ENCODE peak calls at places on chromosomes 6 and 20, in nine cellular contexts. V is body of pancreas, H is mesendoderm, D is gastrocnemius medialis, L is upper lobe of right lung, R is IMR-90, A is heart left ventricle, I is cardiac muscle cell, J is colonic mucosa. X is an unnamed sample. For H3K4me1, the result is how much of the 10 kb centered on the place peaks cover.

GRCh38 chr6:81895511-81896185 is 143.2 kb upstream of the TENT5A start:
- DNase-seq in V (no peak), H (peak), D (no peak), L (no peak), R (peak), A (no peak), I (no peak), J (no peak), X (no peak)

GRCh38 chr6:131419698-131420097 is 153.3 kb upstream of the ARG1 start:
- DNase-seq in V (no peak), H (no peak), D (no peak), L (no peak), R (no peak), A (no peak), I (no peak), J (no peak), X (no peak)

GRCh38 chr20:33305591-33306057 is 22.6 kb downstream of the BPIFB1 start:
- DNase-seq in V (no peak), H (no peak), D (no peak), L (no peak), R (no peak), A (no peak), I (no peak), J (no peak), X (no peak)

GRCh38 chr6:114783783-114784182 is 441.0 kb upstream of the HS3ST5 start:
- DNase-seq in V (no peak), H (no peak), D (no peak), L (no peak), R (no peak), A (no peak), I (no peak), J (no peak), X (no peak)

GRCh38 chr6:125107048-125107447 is 46.5 kb upstream of the TPD52L1 start:
- DNase-seq in V (no peak), H (no peak), D (no peak), L (no peak), R (no peak), A (no peak), I (no peak), J (no peak), X (no peak)

GRCh38 chr6:148451690-148452089 is 109.1 kb downstream of the SASH1 start:
- DNase-seq in V (no peak), H (no peak), D (no peak), L (no peak), R (no peak), A (no peak), I (no peak), J (no peak), X (no peak)

GRCh38 chr20:53581444-53582311 is 12.0 kb downstream of the ZNF217 start:
- DNase-seq in V (no peak), H (no peak), D (no peak), L (peak), R (no peak), A (no peak), I (no peak), J (no peak), X (no peak)

GRCh38 chr20:57465486-57465885 is 59.5 kb downstream of the CTCFL start:
- DNase-seq in V (no peak), H (no peak), D (no peak), L (no peak), R (no peak), A (no peak), I (no peak), J (no peak), X (peak)

GRCh38 chr6:24918641-24919403 is 16.9 kb downstream of the RIPOR2 start:
- DNase-seq in V (no peak), H (peak), D (peak), L (no peak), R (no peak), A (peak), I (no peak), J (no peak), X (no peak)

GRCh38 chr6:13412639-13413465 is 74.5 kb downstream of the GFOD1 start:
- DNase-seq in V (no peak), H (no peak), D (no peak), L (no peak), R (no peak), A (no peak), I (no peak), J (no peak), X (no peak)

GRCh38 chr20:4929686-4930397 is 71.5 kb downstream of the SLC23A2 start:
- DNase-seq in V (no peak), H (no peak), D (no peak), L (no peak), R (peak), A (no peak), I (no peak), J (no peak), X (no peak)

GRCh38 chr6:110233769-110234374 is 53.6 kb downstream of the CDC40 start:
- DNase-seq in V (no peak), H (no peak), D (no peak), L (no peak), R (peak), A (no peak), I (peak), J (no peak), X (no peak)

GRCh38 chr6:39370021-39370420 is 47.5 kb upstream of the KCNK16 start:
- DNase-seq in V (peak), H (no peak), D (no peak), L (no peak), R (no peak), A (no peak), I (no peak), J (no peak), X (no peak)

GRCh38 chr6:140107216-140107615 is 732.8 kb upstream of the CITED2 start:
- DNase-seq in V (no peak), H (no peak), D (no peak), L (no peak), R (no peak), A (no peak), I (no peak), J (no peak), X (no peak)

GRCh38 chr6:31958412-31958740 is 395 bp downstream of the NELFE start:
- DNase-seq in V (no peak), H (no peak), D (no peak), L (no peak), R (no peak), A (no peak), I (no peak), J (no peak), X (peak)

GRCh38 chr20:46196990-46197389 is 78.9 kb downstream of the CD40 start:
- DNase-seq in V (no peak), H (no peak), D (no peak), L (no peak), R (no peak), A (no peak), I (no peak), J (no peak), X (no peak)

GRCh38 chr6:50091641-50092040 is 41.9 kb upstream of the DEFB112 start:
- DNase-seq in V (no peak), H (no peak), D (no peak), L (no peak), R (peak), A (no peak), I (no peak), J (no peak), X (no peak)

GRCh38 chr20:11912013-11912663 is 5.6 kb upstream of the BTBD3 start:
- DNase-seq in V (peak), H (peak), D (no peak), L (no peak), R (no peak), A (no peak), I (peak), J (no peak), X (no peak)

GRCh38 chr6:44039839-44040350 is 87.4 kb downstream of the MRPL14 start:
- DNase-seq in V (no peak), H (no peak), D (no peak), L (peak), R (no peak), A (no peak), I (no peak), J (no peak), X (peak)

GRCh38 chr6:46867411-46867810 is 54.3 kb downstream of the ADGRF5 start:
- DNase-seq in V (no peak), H (no peak), D (no peak), L (no peak), R (no peak), A (no peak), I (no peak), J (no peak), X (no peak)

GRCh38 chr6:43874814-43875590 is 105.0 kb downstream of the VEGFA start:
- DNase-seq in V (no peak), H (no peak), D (no peak), L (no peak), R (no peak), A (no peak), I (no peak), J (no peak), X (no peak)

GRCh38 chr6:17768881-17769280 is 62.2 kb upstream of the NUP153 start:
- DNase-seq in V (no peak), H (no peak), D (no peak), L (no peak), R (no peak), A (no peak), I (no peak), J (no peak), X (no peak)

GRCh38 chr20:35297153-35297552 is 4.9 kb upstream of the FAM83C start:
- DNase-seq in V (no peak), H (peak), D (no peak), L (no peak), R (no peak), A (no peak), I (no peak), J (no peak), X (no peak)

GRCh38 chr6:27825025-27825823 is 87.0 kb downstream of the OR2B2 start:
- DNase-seq in V (no peak), H (peak), D (no peak), L (no peak), R (no peak), A (no peak), I (no peak), J (no peak), X (no peak)

GRCh38 chr6:118660218-118660569 is 8.8 kb upstream of the CEP85L start:
- DNase-seq in V (no peak), H (no peak), D (peak), L (no peak), R (no peak), A (no peak), I (peak), J (no peak), X (no peak)

GRCh38 chr6:31358302-31358701 is 1.3 kb upstream of the HLA-B start:
- DNase-seq in V (no peak), H (no peak), D (no peak), L (no peak), R (no peak), A (no peak), I (no peak), J (no peak), X (no peak)

GRCh38 chr6:28225056-28225834 is at the start of gene ZSCAN9:
- DNase-seq in V (peak), H (peak), D (peak), L (peak), R (peak), A (peak), I (peak), J (peak), X (peak)

GRCh38 chr6:11229267-11230043 is 3.0 kb downstream of the NEDD9 start:
- DNase-seq in V (no peak), H (peak), D (no peak), L (no peak), R (no peak), A (no peak), I (peak), J (no peak), X (peak)

GRCh38 chr6:165184192-165184979 is 125.0 kb downstream of the C6orf118 start:
- DNase-seq in V (no peak), H (no peak), D (no peak), L (no peak), R (no peak), A (peak), I (no peak), J (no peak), X (no peak)

GRCh38 chr20:47863531-47863930 is 78.2 kb upstream of the SULF2 start:
- DNase-seq in V (no peak), H (no peak), D (no peak), L (no peak), R (no peak), A (no peak), I (no peak), J (no peak), X (no peak)

GRCh38 chr20:35368616-35369423 is 43.0 kb downstream of the UQCC1 start:
- DNase-seq in V (no peak), H (peak), D (peak), L (no peak), R (no peak), A (peak), I (peak), J (no peak), X (no peak)

GRCh38 chr20:36339646-36340592 is 33.8 kb downstream of the DLGAP4 start:
- DNase-seq in V (no peak), H (no peak), D (no peak), L (no peak), R (no peak), A (no peak), I (no peak), J (no peak), X (peak)

GRCh38 chr20:3924304-3925112 is 35.3 kb downstream of the PANK2 start:
- DNase-seq in V (peak), H (no peak), D (no peak), L (peak), R (no peak), A (peak), I (no peak), J (no peak), X (peak)

GRCh38 chr20:3922223-3922982 is 33.2 kb downstream of the PANK2 start:
- DNase-seq in V (no peak), H (no peak), D (no peak), L (no peak), R (no peak), A (no peak), I (no peak), J (no peak), X (peak)

GRCh38 chr20:3922983-3923339 is 33.8 kb downstream of the PANK2 start:
- DNase-seq in V (no peak), H (no peak), D (no peak), L (no peak), R (no peak), A (no peak), I (no peak), J (no peak), X (no peak)

GRCh38 chr20:3925113-3925695 is 36.0 kb downstream of the PANK2 start:
- DNase-seq in V (no peak), H (no peak), D (no peak), L (no peak), R (no peak), A (no peak), I (no peak), J (no peak), X (peak)

DNA sequence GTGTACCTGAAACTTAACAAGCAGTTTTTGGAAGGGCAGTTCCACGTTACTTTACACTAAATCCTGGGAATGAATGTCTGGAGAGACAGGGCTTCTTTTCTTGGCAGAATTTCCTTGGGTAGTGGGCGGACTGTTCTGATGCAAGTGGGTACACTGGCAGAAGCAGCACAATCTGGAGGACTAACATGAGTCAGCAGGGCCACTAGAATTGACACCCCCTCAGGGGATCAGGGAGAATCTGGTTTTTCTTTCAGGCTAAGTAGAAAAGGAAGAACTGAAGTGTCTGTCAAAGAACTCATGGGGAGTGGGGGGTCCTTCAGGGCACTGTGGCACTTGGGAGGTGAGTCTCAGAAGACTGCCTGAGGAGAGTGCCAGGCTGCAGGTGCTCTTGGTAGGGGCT is 34.6 kb downstream of the PANK2 start:
- DNase-seq in V (no peak), H (no peak), D (no peak), L (no peak), R (peak), A (no peak), I (no peak), J (no peak), X (no peak)
- H3K4me1 ChIP-seq in V (under half), H (under half), D (under half), L (under half), R (under half), A (under half), I (under half), J (under half), X (under half)

DNA sequence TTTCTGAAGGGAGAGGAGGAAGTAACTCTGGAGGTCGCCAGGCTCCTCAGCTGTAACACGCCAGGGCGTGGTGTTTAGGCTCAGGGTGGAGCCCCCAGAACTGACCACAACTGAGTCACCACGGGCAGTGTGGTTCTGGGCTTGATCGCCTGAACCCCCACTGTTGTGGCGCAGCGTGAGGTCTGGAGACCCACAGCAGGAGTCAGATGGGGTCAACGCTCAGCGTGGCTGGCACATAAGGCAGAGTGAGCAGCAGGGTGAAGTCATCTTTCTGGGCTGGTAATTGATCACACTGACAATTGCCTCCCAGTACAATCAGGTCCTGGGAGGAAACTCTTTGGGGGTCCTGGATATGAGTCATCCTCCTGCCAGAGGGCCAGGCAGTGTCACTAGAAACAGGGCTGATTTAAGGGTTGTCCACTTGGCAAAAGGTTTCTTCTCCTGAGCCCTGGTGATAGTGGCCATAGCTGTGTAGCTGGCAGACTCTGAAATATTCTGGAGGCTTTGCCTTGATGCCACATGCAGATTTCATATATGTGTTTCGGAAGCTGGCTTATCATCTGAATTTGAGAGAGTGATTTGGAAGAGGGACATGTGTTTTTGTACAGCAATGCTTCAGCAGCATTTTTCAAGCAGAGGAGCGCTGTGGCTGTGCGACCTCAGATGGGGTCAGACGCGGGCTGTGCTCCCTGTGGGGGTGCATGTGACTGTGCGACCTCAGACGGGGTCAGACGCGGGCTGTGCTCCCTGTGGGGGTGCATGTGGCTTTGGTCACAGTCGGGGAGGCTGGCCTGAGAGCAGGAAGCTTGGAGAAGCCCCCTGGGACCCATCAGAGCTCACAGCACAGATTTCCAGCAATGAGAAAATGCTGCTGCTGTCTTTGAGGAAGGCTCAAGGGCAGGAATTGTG is 50.0 kb downstream of the SYNJ2 start:
- DNase-seq in V (peak), H (peak), D (no peak), L (peak), R (peak), A (peak), I (no peak), J (no peak), X (peak)
- H3K4me3 ChIP-seq in V (no peak), H (no peak), D (no peak), L (no peak), R (no peak), A (no peak), I (no peak), J (no peak), X (no peak)

DNA sequence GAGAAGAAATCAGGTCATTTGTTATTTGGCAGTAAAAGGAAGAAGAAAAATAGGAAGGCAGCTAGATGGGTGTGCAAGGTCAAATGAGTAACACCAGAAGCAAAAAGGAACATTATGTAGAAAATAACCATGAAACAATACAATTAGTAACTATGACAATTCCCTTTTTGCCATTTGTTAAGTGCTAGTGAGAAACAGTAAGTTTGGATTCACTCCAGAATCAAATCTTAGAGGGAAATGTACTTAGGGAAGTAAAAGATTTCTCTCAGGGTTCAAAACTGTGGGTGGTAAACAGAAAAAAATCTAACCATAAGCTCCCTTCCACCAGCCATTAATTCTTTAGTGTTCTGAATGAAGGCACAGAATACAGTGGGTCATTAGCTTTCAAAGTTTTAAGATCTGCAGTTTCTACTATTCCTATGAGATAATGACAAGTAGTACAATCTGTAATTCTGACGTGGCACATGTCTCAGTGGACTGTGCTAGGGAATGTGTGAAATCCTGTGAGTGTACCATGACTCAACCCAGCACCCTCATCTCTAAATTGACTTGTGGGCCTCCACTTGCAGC is 17.1 kb downstream of the REPS1 start:
- DNase-seq in V (peak), H (no peak), D (no peak), L (no peak), R (peak), A (peak), I (no peak), J (no peak), X (no peak)
- H3K4me1 ChIP-seq in V (half or more), H (under half), D (under half), L (under half), R (under half), A (half or more), I (under half), J (under half), X (under half)

GRCh38 chr6:33201935-33202334 is 1.3 kb downstream of the SLC39A7 start:
- DNase-seq in V (no peak), H (no peak), D (no peak), L (no peak), R (no peak), A (no peak), I (no peak), J (no peak), X (no peak)
- H3K4me3 ChIP-seq in V (peak), H (peak), D (peak), L (peak), R (peak), A (peak), I (peak), J (peak), X (peak)

DNA sequence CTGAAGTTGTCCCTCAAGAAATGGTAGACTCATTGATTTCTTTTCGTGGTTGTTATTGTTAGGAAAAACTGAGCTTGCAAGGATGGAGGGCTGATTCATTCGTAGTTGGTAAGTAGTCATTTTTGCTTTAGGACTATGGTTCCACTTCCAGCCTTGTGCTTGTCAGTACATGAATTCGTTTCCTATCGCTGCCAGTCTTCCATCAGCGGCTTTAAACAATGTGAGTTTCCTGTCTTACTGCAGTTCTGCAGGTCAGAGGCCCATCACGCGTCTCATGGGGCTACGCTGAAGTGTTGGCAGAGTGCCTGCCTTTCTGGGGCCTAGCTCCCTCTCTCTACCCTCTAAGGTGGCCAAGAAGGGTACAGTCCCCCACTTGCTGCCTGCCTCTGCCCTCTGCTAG is 11.4 kb upstream of the MDFI start:
- DNase-seq in V (no peak), H (no peak), D (no peak), L (peak), R (no peak), A (no peak), I (no peak), J (no peak), X (no peak)
- H3K4me1 ChIP-seq in V (under half), H (under half), D (under half), L (under half), R (under half), A (under half), I (under half), J (under half), X (under half)

DNA sequence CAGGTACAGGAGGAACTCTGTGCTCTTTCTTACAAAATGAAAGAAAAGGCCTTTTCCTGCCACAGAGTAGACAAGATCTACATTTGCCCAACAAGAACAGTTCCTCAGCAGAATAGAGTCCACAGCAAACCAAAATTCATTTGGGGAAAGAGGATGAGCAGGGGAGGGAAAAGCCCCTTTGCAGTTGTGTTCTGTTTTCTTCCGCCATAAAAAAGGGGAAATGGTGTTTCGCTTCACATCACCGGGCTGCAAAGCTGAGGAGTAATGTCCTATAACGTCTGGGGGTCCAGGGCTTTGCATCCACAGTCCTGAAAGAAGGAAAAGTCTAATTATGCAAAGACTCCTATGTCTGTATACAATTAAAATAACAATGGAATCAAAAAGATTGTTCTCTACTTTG is at the start of gene GPR31:
- DNase-seq in V (no peak), H (no peak), D (no peak), L (no peak), R (no peak), A (no peak), I (no peak), J (no peak), X (no peak)
- H3K4me3 ChIP-seq in V (no peak), H (no peak), D (no peak), L (no peak), R (no peak), A (no peak), I (no peak), J (no peak), X (no peak)

X was measured in kidney.